ENCODE peak calls at places on chromosome 6, in nine cellular contexts. X is A673; I is stimulated activated CD4-positive, alpha-beta T cell treated with anti-CD3 and anti-CD28 coated beads, Interleukin-2, amount 100 ng/mL, for 4 hours; D is NCI-H524; J is NB4; C is EH; V is prostate gland; W is iris pigment epithelial cell; Q is GDM1. M is an unnamed sample.

GRCh38 chr6:108115598-108116058 is 41.1 kb upstream of the OSTM1 start:
- DNase-seq in I (no peak), C (peak; percentile 38), V (no peak), W (peak; percentile 38), J (peak; percentile 76), D (no peak), Q (peak; percentile 10), X (peak; percentile 39), M (no peak)

GRCh38 chr6:89251976-89252375 is 34.8 kb upstream of the GABRR1 start:
- DNase-seq in V (no peak), W (no peak), Q (no peak), X (no peak), D (no peak), J (no peak), C (no peak), I (no peak), M (no peak)

GRCh38 chr6:2865270-2866182 is 23.9 kb upstream of the SERPINB1 start:
- DNase-seq in X (no peak), C (peak; percentile 40), J (no peak), D (no peak), V (no peak), I (no peak), W (peak; percentile 38), Q (no peak), M (no peak)

GRCh38 chr6:41581381-41581991 is 35.3 kb downstream of the FOXP4 start:
- DNase-seq in I (no peak), C (peak; percentile 97), D (peak; percentile 91), X (peak; percentile 72), J (no peak), W (peak; percentile 91), V (no peak), Q (no peak), M (no peak)

GRCh38 chr6:154232013-154232920 is 124.3 kb downstream of the IPCEF1 start:
- DNase-seq in J (no peak), C (peak; percentile 19), V (no peak), I (no peak), D (no peak), X (no peak), W (peak; percentile 32), Q (no peak), M (no peak)

GRCh38 chr6:42374027-42374669 is 77.6 kb downstream of the TRERF1 start:
- DNase-seq in Q (peak; percentile 78), I (no peak), C (peak; percentile 7), D (no peak), W (no peak), X (peak; percentile 6), J (peak; percentile 61), V (no peak), M (no peak)

GRCh38 chr6:127690092-127690491 is 113.1 kb downstream of the C6orf58 start:
- DNase-seq in W (peak; percentile 36), D (no peak), I (no peak), V (no peak), X (peak; percentile 29), Q (no peak), J (peak; percentile 14), C (peak; percentile 25), M (no peak)

GRCh38 chr6:116969211-116969863 is 92.3 kb downstream of the RFX6 start:
- DNase-seq in J (peak; percentile 70), V (peak; percentile 41), Q (peak; percentile 23), X (peak; percentile 65), C (peak; percentile 56), W (peak; percentile 61), D (peak; percentile 40), I (no peak), M (peak; percentile 0)